ENCODE peak calls at places on chromosome 6, in seven cellular contexts. W, R, S, X, B, Z and E are unnamed samples.

GRCh38 chr6:81933089-81933488 is 180.6 kb upstream of the TENT5A start:
- DNase-seq in B (no peak), R (no peak), S (no peak), X (no peak), W (no peak), Z (no peak), E (no peak)

GRCh38 chr6:109165392-109165964 is 70.2 kb downstream of the CEP57L1 start:
- DNase-seq in S (no peak), X (no peak), R (peak), Z (peak), B (no peak), W (no peak), E (peak)

GRCh38 chr6:143513410-143513809 is 1.9 kb upstream of the FUCA2 start:
- DNase-seq in X (peak), Z (no peak), S (no peak), B (peak), R (no peak), W (peak), E (peak)

GRCh38 chr6:109944448-109944847 is 33.7 kb upstream of the GPR6 start:
- DNase-seq in Z (no peak), S (no peak), W (no peak), R (no peak), B (no peak), X (peak), E (no peak)

GRCh38 chr6:11968241-11968806 is 43.8 kb upstream of the HIVEP1 start:
- DNase-seq in S (no peak), R (no peak), X (no peak), B (no peak), W (no peak), Z (no peak), E (no peak)

GRCh38 chr6:74607468-74607867 is 598.4 kb downstream of the COL12A1 start:
- DNase-seq in X (no peak), S (no peak), B (no peak), W (no peak), Z (no peak), R (no peak), E (no peak)

GRCh38 chr6:82775361-82775760 is 290.3 kb downstream of the UBE3D start:
- DNase-seq in W (no peak), X (no peak), S (no peak), R (no peak), B (no peak), Z (peak), E (no peak)

GRCh38 chr6:18503588-18504231 is 116.6 kb downstream of the RNF144B start:
- DNase-seq in Z (peak), B (no peak), W (peak), X (peak), S (peak), R (peak), E (peak)

GRCh38 chr6:32906539-32906938 is 34.3 kb downstream of the HLA-DMB start:
- DNase-seq in X (no peak), S (no peak), Z (peak), R (no peak), B (no peak), W (no peak), E (no peak)

GRCh38 chr6:42158011-42158410 is 15.2 kb upstream of the GUCA1A start:
- DNase-seq in R (no peak), W (peak), X (no peak), S (no peak), B (no peak), Z (peak), E (no peak)

GRCh38 chr6:79812195-79812594 is 135.2 kb downstream of the ELOVL4 start:
- DNase-seq in W (no peak), R (no peak), S (no peak), Z (no peak), B (no peak), X (peak), E (no peak)

GRCh38 chr6:138330763-138331162 is 46.9 kb upstream of the SMIM28 start:
- DNase-seq in R (no peak), X (no peak), S (no peak), W (no peak), Z (no peak), B (no peak), E (no peak)

GRCh38 chr6:83119742-83120300 is 52.4 kb downstream of the DOP1A start:
- DNase-seq in R (peak), X (no peak), B (no peak), S (no peak), W (no peak), Z (no peak), E (no peak)

GRCh38 chr6:8940356-8940755 is 505.0 kb upstream of the SLC35B3 start:
- DNase-seq in Z (no peak), S (no peak), W (no peak), B (no peak), X (no peak), R (no peak), E (no peak)

GRCh38 chr6:92180090-92180489 is 1239.3 kb downstream of the EPHA7 start:
- DNase-seq in R (no peak), W (no peak), S (no peak), X (no peak), Z (no peak), B (no peak), E (no peak)

DNA sequence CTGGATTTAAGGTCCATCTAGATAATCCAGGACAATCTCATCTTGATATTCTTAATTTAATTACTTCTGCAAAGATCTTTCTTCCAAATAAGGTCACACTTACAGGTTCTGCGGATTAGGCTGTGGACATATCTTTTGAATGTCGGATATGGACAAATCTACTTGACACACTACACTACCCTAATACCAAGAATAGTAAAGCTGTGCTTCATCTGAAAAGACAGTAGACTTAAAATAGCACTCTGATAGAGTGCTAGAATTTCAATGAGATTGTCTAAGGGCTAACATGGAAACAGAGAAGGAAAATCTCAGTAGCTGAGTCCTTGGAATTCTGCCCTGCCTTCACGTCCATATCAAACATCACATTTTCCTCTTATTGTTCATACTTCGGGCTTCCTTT is 1238.0 kb downstream of the EPHA7 start:
- DNase-seq in R (peak), B (no peak), W (no peak), X (no peak), Z (no peak), S (no peak), E (no peak)
- H3K27ac ChIP-seq in R (no peak), B (no peak), W (no peak), X (no peak), Z (no peak), S (no peak), E (no peak)

GRCh38 chr6:87671555-87672029 is 30.4 kb downstream of the AKIRIN2 start:
- DNase-seq in Z (no peak), B (no peak), X (no peak), R (no peak), S (no peak), W (no peak), E (no peak)

GRCh38 chr6:87668006-87668405 is 34.0 kb downstream of the AKIRIN2 start:
- DNase-seq in X (no peak), R (no peak), Z (no peak), B (no peak), S (no peak), W (no peak), E (no peak)

GRCh38 chr6:87670707-87671106 is 31.3 kb downstream of the AKIRIN2 start:
- DNase-seq in B (no peak), W (no peak), Z (no peak), R (no peak), S (no peak), X (no peak), E (no peak)

GRCh38 chr6:87667032-87667431 is 35.0 kb downstream of the AKIRIN2 start:
- DNase-seq in W (no peak), Z (no peak), R (no peak), X (no peak), S (no peak), B (no peak), E (no peak)

GRCh38 chr6:87669051-87669450 is 33.0 kb downstream of the AKIRIN2 start:
- DNase-seq in W (no peak), X (no peak), B (no peak), R (no peak), S (no peak), Z (no peak), E (no peak)
- H3K27ac ChIP-seq in W (no peak), X (no peak), B (no peak), R (no peak), S (no peak), Z (no peak), E (no peak)

DNA sequence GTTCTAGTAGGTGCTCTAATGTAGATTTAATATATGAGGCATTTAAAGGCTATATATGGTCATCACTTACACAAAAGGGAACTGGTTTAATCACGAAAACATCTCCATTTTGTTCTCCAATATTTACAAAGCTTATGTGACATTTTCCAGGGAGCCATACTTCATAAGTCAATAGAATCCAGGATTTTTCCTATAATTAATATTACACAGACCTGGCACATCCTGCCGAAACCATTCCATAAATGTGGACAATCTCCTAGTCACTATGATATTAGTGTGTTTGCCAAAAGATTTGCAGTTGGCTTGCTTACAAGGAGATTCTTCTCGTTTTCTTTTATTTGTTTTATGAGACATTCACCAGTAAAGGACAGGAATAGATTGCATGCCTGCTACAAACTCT is 597.2 kb downstream of the HTR1B start:
- DNase-seq in S (no peak), B (no peak), R (no peak), Z (no peak), W (no peak), X (no peak), E (no peak)
- H3K27ac ChIP-seq in S (no peak), B (no peak), R (no peak), Z (no peak), W (no peak), X (no peak), E (no peak)

DNA sequence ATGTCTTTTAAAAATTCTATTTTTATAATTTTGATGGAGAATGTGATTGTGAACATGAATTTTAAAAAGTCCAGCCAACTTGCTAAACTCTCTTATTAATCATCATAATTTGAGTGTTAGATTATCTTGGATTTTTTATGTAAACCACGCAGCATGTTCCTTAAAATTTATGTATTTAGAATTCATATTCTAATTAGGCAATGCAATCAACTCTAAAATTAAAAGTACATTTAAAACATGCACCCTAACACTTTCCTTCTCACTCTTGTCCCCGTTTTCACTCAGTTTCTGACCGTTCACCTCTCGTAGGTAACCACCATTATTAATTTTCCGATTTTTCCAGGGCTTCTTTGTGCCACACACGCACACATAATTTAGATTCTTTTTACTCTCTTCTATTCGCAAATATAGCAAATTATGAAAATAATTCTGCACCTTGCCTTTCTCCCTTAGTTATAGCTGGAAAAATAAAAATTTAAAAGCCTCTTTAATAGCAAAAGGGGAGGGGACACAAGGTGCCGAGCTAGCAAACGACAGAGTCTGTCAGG is 329 bp upstream of the ZKSCAN3 start:
- DNase-seq in R (no peak), B (no peak), W (no peak), X (no peak), Z (no peak), S (no peak), E (no peak)
- H3K27ac ChIP-seq in R (peak), B (peak), W (peak), X (no peak), Z (no peak), S (peak), E (peak)

DNA sequence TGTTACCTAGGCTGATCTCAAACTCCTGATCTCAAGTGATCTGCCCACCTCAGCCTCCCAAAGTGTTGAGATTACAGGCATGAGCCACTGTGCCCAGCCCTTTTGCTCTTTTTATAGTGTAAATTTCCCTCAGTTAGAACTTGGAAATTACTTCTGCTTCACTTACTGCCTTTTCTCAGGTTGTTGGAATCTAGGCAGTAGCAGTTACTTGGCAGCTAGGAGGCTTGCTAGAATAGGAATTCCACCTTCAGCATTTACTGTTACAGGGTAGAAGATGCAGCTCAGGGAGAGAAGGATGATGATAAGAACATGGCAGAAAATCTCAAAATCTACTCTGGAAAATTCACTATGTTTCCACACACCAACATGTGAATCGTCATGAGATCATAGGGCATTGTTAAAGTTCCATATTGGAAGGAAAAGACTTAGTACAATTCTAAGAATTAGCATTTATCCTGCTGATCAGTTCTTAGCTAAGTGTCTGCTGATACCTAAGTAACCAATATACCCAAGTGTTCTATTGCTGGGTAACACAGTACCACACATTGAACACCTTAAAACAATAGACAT is 182.2 kb downstream of the SLC16A10 start:
- DNase-seq in W (no peak), X (no peak), R (no peak), Z (peak), B (no peak), S (no peak), E (no peak)
- H3K27ac ChIP-seq in W (no peak), X (no peak), R (no peak), Z (no peak), B (no peak), S (no peak), E (no peak)